ENCODE peak calls at places on chromosome X, in five cellular contexts. One of them, this sample, is unnamed.

GRCh38 chrX:94492541-94492940 is 818.5 kb downstream of the FAM133A start:
- DNase-seq in NCI-H1694: no peak
- DNase-seq in endodermal cell: peak
- DNase-seq in left lung: no peak
- DNase-seq in EH: no peak
- DNase-seq in this sample: no peak

GRCh38 chrX:51496501-51497291 is at the start of gene NUDT11:
- DNase-seq in endodermal cell: peak
- DNase-seq in left lung: peak
- DNase-seq in EH: peak
- DNase-seq in NCI-H1694: no peak
- DNase-seq in this sample: peak

GRCh38 chrX:48071064-48071985 is at the start of gene ZNF630:
- DNase-seq in NCI-H1694: no peak
- DNase-seq in endodermal cell: peak
- DNase-seq in EH: peak
- DNase-seq in left lung: peak
- DNase-seq in this sample: peak

GRCh38 chrX:15472523-15472922 is 20.6 kb downstream of the PIR start:
- DNase-seq in endodermal cell: no peak
- DNase-seq in left lung: no peak
- DNase-seq in EH: no peak
- DNase-seq in NCI-H1694: no peak
- DNase-seq in this sample: no peak

GRCh38 chrX:75603833-75604232 is 81.0 kb upstream of the ZDHHC15 start:
- DNase-seq in NCI-H1694: peak
- DNase-seq in EH: peak
- DNase-seq in left lung: no peak
- DNase-seq in endodermal cell: no peak
- DNase-seq in this sample: no peak

GRCh38 chrX:15815779-15816452 is 25.6 kb downstream of the ZRSR2 start:
- DNase-seq in left lung: no peak
- DNase-seq in NCI-H1694: no peak
- DNase-seq in EH: peak
- DNase-seq in endodermal cell: peak
- DNase-seq in this sample: peak

GRCh38 chrX:30150196-30150895 is 65.0 kb upstream of the MAGEB2 start:
- DNase-seq in NCI-H1694: no peak
- DNase-seq in EH: peak
- DNase-seq in endodermal cell: no peak
- DNase-seq in left lung: no peak
- DNase-seq in this sample: no peak

GRCh38 chrX:10533686-10534365 is 86.6 kb downstream of the MID1 start:
- DNase-seq in EH: peak
- DNase-seq in NCI-H1694: no peak
- DNase-seq in left lung: no peak
- DNase-seq in endodermal cell: no peak
- DNase-seq in this sample: no peak

GRCh38 chrX:121733514-121733913 is 686.1 kb downstream of the GLUD2 start:
- DNase-seq in endodermal cell: no peak
- DNase-seq in EH: peak
- DNase-seq in NCI-H1694: no peak
- DNase-seq in left lung: no peak
- DNase-seq in this sample: no peak